ENCODE peak calls at places on chromosomes 1 and 21, in ten cellular contexts. R, D, X, C, T, G, P, J, W and E are unnamed samples.

GRCh38 chr1:229596961-229597699 is 28.8 kb downstream of the TAF5L start:
- DNase-seq in R (no peak), D (peak; percentile 66), X (no peak), C (no peak), T (no peak), G (peak; percentile 5), P (no peak), J (peak; percentile 65), W (no peak), E (no peak)

GRCh38 chr1:93056214-93056613 is 22.9 kb upstream of the MTF2 start:
- DNase-seq in R (no peak), D (no peak), X (no peak), C (no peak), T (no peak), G (no peak), P (peak; percentile 8), J (no peak), W (no peak), E (peak; percentile 47)

GRCh38 chr21:32426066-32426465 is 13.6 kb downstream of the EVA1C start:
- DNase-seq in R (no peak), D (no peak), X (no peak), C (no peak), T (peak; percentile 46), G (no peak), P (no peak), J (no peak), W (no peak), E (no peak)

GRCh38 chr21:30345014-30345413 is 3.4 kb downstream of the KRTAP23-1 start:
- DNase-seq in R (no peak), D (no peak), X (no peak), C (no peak), T (no peak), G (no peak), P (no peak), J (no peak), W (no peak), E (no peak)

GRCh38 chr1:239765163-239765562 is 326.5 kb upstream of the FMN2 start:
- DNase-seq in R (no peak), D (no peak), X (no peak), C (no peak), T (no peak), G (no peak), P (no peak), J (no peak), W (no peak), E (no peak)

GRCh38 chr1:32580348-32581017 is 41.3 kb downstream of the ZBTB8A start:
- DNase-seq in R (no peak), D (no peak), X (no peak), C (no peak), T (no peak), G (no peak), P (no peak), J (no peak), W (no peak), E (no peak)

GRCh38 chr1:92211166-92211565 is 6.5 kb upstream of the C1orf146 start:
- DNase-seq in R (no peak), D (no peak), X (no peak), C (no peak), T (no peak), G (no peak), P (peak; percentile 62), J (no peak), W (no peak), E (no peak)

GRCh38 chr1:84603223-84603622 is 29.0 kb upstream of the CTBS start:
- DNase-seq in R (no peak), D (no peak), X (no peak), C (no peak), T (no peak), G (no peak), P (no peak), J (no peak), W (no peak), E (no peak)

GRCh38 chr1:239386453-239387303 is at the start of gene CHRM3:
- DNase-seq in R (peak; percentile 89), D (peak; percentile 11), X (peak; percentile 79), C (no peak), T (peak; percentile 59), G (peak; percentile 51), P (no peak), J (no peak), W (no peak), E (no peak)

GRCh38 chr1:236181059-236181458 is 38.7 kb downstream of the GPR137B start:
- DNase-seq in R (no peak), D (no peak), X (no peak), C (no peak), T (peak; percentile 13), G (no peak), P (no peak), J (no peak), W (no peak), E (no peak)

GRCh38 chr1:6450005-6450450 is 15.9 kb downstream of the TNFRSF25 start:
- DNase-seq in R (no peak), D (no peak), X (no peak), C (no peak), T (no peak), G (no peak), P (no peak), J (no peak), W (no peak), E (no peak)

GRCh38 chr21:14959343-14959742 is 105.5 kb downstream of the NRIP1 start:
- DNase-seq in R (no peak), D (no peak), X (no peak), C (no peak), T (no peak), G (no peak), P (no peak), J (no peak), W (no peak), E (no peak)

GRCh38 chr1:79797487-79797886 is 791.0 kb upstream of the ADGRL4 start:
- DNase-seq in R (no peak), D (no peak), X (no peak), C (no peak), T (no peak), G (no peak), P (no peak), J (no peak), W (no peak), E (no peak)

GRCh38 chr1:209768354-209768774 is 12.5 kb downstream of the TRAF3IP3 start:
- DNase-seq in R (no peak), D (no peak), X (no peak), C (peak; percentile 85), T (no peak), G (no peak), P (no peak), J (no peak), W (no peak), E (no peak)

GRCh38 chr1:145778146-145778540 is 45.8 kb downstream of the RNF115 start:
- DNase-seq in R (no peak), D (no peak), X (no peak), C (no peak), T (no peak), G (no peak), P (no peak), J (no peak), W (no peak), E (no peak)
- H3K27ac ChIP-seq in R (peak overlapping the region; percentile 14), D (peak overlapping the region; percentile 47), X (no peak overlapping the region), C (no peak overlapping the region), T (no peak overlapping the region), G (peak overlapping the region; percentile 25), P (no peak overlapping the region), J (peak overlapping the region; percentile 85), W (no peak overlapping the region), E (no peak overlapping the region)

GRCh38 chr1:161954050-161954449 is 69.6 kb downstream of the OLFML2B start:
- DNase-seq in R (no peak), D (no peak), X (no peak), C (no peak), T (no peak), G (no peak), P (no peak), J (no peak), W (no peak), E (no peak)

GRCh38 chr1:161953256-161953920 is 70.3 kb downstream of the OLFML2B start:
- DNase-seq in R (no peak), D (no peak), X (no peak), C (no peak), T (no peak), G (no peak), P (no peak), J (no peak), W (no peak), E (no peak)

GRCh38 chr1:161958425-161958824 is 65.2 kb downstream of the OLFML2B start:
- DNase-seq in R (no peak), D (no peak), X (no peak), C (no peak), T (peak; percentile 49), G (no peak), P (no peak), J (no peak), W (no peak), E (no peak)

GRCh38 chr1:161954466-161954865 is 69.2 kb downstream of the OLFML2B start:
- DNase-seq in R (no peak), D (no peak), X (no peak), C (no peak), T (no peak), G (no peak), P (no peak), J (no peak), W (no peak), E (no peak)

GRCh38 chr1:161956097-161956496 is 67.6 kb downstream of the OLFML2B start:
- DNase-seq in R (no peak), D (peak; percentile 23), X (no peak), C (no peak), T (no peak), G (no peak), P (peak; percentile 29), J (no peak), W (no peak), E (peak; percentile 85)
- H3K27ac ChIP-seq in R (no peak overlapping the region), D (no peak overlapping the region), X (no peak overlapping the region), C (no peak overlapping the region), T (no peak overlapping the region), G (no peak overlapping the region), P (no peak overlapping the region), J (no peak overlapping the region), W (no peak overlapping the region), E (peak overlapping the region; percentile 54)

DNA sequence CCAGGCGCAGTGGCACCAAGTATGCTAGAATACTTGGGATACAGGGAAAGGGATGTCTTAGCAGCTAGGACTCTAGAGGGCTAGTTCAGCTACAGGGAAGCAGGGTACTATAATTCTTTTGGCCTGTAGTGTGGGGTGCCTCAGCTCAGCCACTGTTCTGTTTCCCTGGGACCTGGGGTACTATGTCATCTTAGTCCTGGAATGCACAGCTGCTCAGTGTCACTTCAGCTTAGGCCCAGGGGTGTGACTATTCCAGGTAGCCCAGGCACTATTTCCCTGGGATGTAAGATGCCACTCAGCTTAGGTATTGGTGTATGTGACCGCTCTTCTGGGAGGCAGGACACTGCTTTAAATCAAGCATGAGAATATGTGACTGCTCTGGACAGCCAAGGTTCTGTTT is 34.1 kb downstream of the RGSL1 start:
- DNase-seq in R (no peak), D (no peak), X (no peak), C (no peak), T (no peak), G (no peak), P (no peak), J (no peak), W (no peak), E (no peak)
- H3K27ac ChIP-seq in R (no peak overlapping the region), D (no peak overlapping the region), X (no peak overlapping the region), C (no peak overlapping the region), T (no peak overlapping the region), G (no peak overlapping the region), P (no peak overlapping the region), J (no peak overlapping the region), W (no peak overlapping the region), E (no peak overlapping the region)

DNA sequence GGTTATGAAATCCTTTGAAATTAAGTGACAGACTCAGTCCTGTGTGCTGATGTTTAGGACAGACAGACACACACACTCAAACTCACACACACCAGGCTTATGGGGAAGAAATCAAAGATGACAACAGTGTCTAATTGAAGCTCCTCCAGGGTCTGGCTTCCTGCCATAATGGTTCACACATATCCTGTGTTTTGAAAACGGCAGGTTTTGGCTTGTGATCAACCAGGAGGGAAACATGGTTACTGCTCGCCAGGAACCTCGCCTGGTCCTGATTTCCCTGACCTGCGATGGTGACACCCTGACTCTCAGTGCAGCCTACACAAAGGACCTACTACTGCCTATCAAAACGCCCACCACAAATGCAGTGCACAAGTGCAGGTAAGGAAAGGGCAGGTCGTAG is 4.6 kb downstream of the MTARC1 start:
- DNase-seq in R (no peak), D (no peak), X (no peak), C (no peak), T (peak; percentile 55), G (peak; percentile 45), P (no peak), J (no peak), W (no peak), E (no peak)
- H3K27ac ChIP-seq in R (peak overlapping the region; percentile 63), D (peak overlapping the region; percentile 28), X (peak overlapping the region; percentile 42), C (no peak overlapping the region), T (no peak overlapping the region), G (peak overlapping the region; percentile 91), P (no peak overlapping the region), J (peak overlapping the region; percentile 56), W (no peak overlapping the region), E (no peak overlapping the region)